ENCODE peak calls at places on chromosomes 13 and 19, in nine cellular contexts. One of them, this sample, is unnamed. For H3K4me1, the result is how much of the 10 kb centered on the place peaks cover.

GRCh38 chr13:101393140-101393539 is 23.2 kb downstream of the NALCN start:
- DNase-seq in prostate gland: no peak
- DNase-seq in uterus: no peak
- DNase-seq in A549: no peak
- DNase-seq in heart left ventricle: no peak
- DNase-seq in transverse colon: no peak
- DNase-seq in spleen: no peak
- DNase-seq in K562: no peak
- DNase-seq in ovary: no peak
- DNase-seq in this sample: no peak

GRCh38 chr19:54523403-54523802 is 20.8 kb downstream of the LAIR2 start:
- DNase-seq in prostate gland: no peak
- DNase-seq in uterus: peak
- DNase-seq in A549: no peak
- DNase-seq in heart left ventricle: no peak
- DNase-seq in transverse colon: no peak
- DNase-seq in spleen: no peak
- DNase-seq in K562: no peak
- DNase-seq in ovary: no peak
- DNase-seq in this sample: no peak

GRCh38 chr13:106277483-106278154 is 257.8 kb downstream of the EFNB2 start:
- DNase-seq in prostate gland: no peak
- DNase-seq in uterus: no peak
- DNase-seq in A549: no peak
- DNase-seq in heart left ventricle: no peak
- DNase-seq in transverse colon: no peak
- DNase-seq in spleen: no peak
- DNase-seq in K562: no peak
- DNase-seq in ovary: no peak
- DNase-seq in this sample: no peak

GRCh38 chr13:24032674-24033073 is 127.8 kb upstream of the SPATA13 start:
- DNase-seq in prostate gland: no peak
- DNase-seq in uterus: no peak
- DNase-seq in A549: peak
- DNase-seq in heart left ventricle: no peak
- DNase-seq in transverse colon: no peak
- DNase-seq in spleen: no peak
- DNase-seq in K562: no peak
- DNase-seq in ovary: no peak
- DNase-seq in this sample: no peak

GRCh38 chr13:113468461-113469147 is 15.3 kb upstream of the ADPRHL1 start:
- DNase-seq in prostate gland: no peak
- DNase-seq in uterus: no peak
- DNase-seq in A549: no peak
- DNase-seq in heart left ventricle: no peak
- DNase-seq in transverse colon: no peak
- DNase-seq in spleen: no peak
- DNase-seq in K562: no peak
- DNase-seq in ovary: no peak
- DNase-seq in this sample: no peak

GRCh38 chr19:16452321-16452720 is 19.4 kb downstream of the EPS15L1 start:
- DNase-seq in prostate gland: no peak
- DNase-seq in uterus: no peak
- DNase-seq in A549: no peak
- DNase-seq in heart left ventricle: no peak
- DNase-seq in transverse colon: no peak
- DNase-seq in spleen: no peak
- DNase-seq in K562: no peak
- DNase-seq in ovary: no peak
- DNase-seq in this sample: no peak

GRCh38 chr19:49157445-49158224 is at the start of gene TRPM4:
- DNase-seq in prostate gland: peak
- DNase-seq in uterus: peak
- DNase-seq in A549: peak
- DNase-seq in heart left ventricle: peak
- DNase-seq in transverse colon: peak
- DNase-seq in spleen: peak
- DNase-seq in K562: peak
- DNase-seq in ovary: peak
- DNase-seq in this sample: peak

GRCh38 chr13:28579334-28579733 is 79.6 kb upstream of the POMP start:
- DNase-seq in prostate gland: no peak
- DNase-seq in uterus: no peak
- DNase-seq in A549: no peak
- DNase-seq in heart left ventricle: no peak
- DNase-seq in transverse colon: no peak
- DNase-seq in spleen: no peak
- DNase-seq in K562: no peak
- DNase-seq in ovary: no peak
- DNase-seq in this sample: no peak

GRCh38 chr19:54473071-54473941 is at the start of gene CDC42EP5:
- DNase-seq in prostate gland: peak
- DNase-seq in uterus: peak
- DNase-seq in A549: no peak
- DNase-seq in heart left ventricle: peak
- DNase-seq in transverse colon: peak
- DNase-seq in spleen: peak
- DNase-seq in K562: peak
- DNase-seq in ovary: peak
- DNase-seq in this sample: no peak

GRCh38 chr13:60146491-60146890 is 17.2 kb downstream of the DIAPH3 start:
- DNase-seq in prostate gland: no peak
- DNase-seq in uterus: no peak
- DNase-seq in A549: no peak
- DNase-seq in heart left ventricle: no peak
- DNase-seq in transverse colon: no peak
- DNase-seq in spleen: no peak
- DNase-seq in K562: no peak
- DNase-seq in ovary: no peak
- DNase-seq in this sample: no peak

GRCh38 chr19:23461120-23461519 is 65.8 kb upstream of the ZNF91 start:
- DNase-seq in prostate gland: no peak
- DNase-seq in uterus: no peak
- DNase-seq in A549: no peak
- DNase-seq in heart left ventricle: no peak
- DNase-seq in transverse colon: no peak
- DNase-seq in spleen: no peak
- DNase-seq in K562: no peak
- DNase-seq in ovary: no peak
- DNase-seq in this sample: no peak

GRCh38 chr13:113178070-113178895 is 19.8 kb downstream of the PROZ start:
- DNase-seq in prostate gland: no peak
- DNase-seq in uterus: no peak
- DNase-seq in A549: no peak
- DNase-seq in heart left ventricle: no peak
- DNase-seq in transverse colon: no peak
- DNase-seq in spleen: no peak
- DNase-seq in K562: no peak
- DNase-seq in ovary: no peak
- DNase-seq in this sample: no peak

GRCh38 chr13:35854286-35854685 is 276.9 kb downstream of the DCLK1 start:
- DNase-seq in prostate gland: no peak
- DNase-seq in uterus: no peak
- DNase-seq in A549: no peak
- DNase-seq in heart left ventricle: no peak
- DNase-seq in transverse colon: no peak
- DNase-seq in spleen: no peak
- DNase-seq in K562: no peak
- DNase-seq in ovary: no peak
- DNase-seq in this sample: no peak

GRCh38 chr13:35693142-35693784 is 216.8 kb upstream of the MAB21L1 start:
- DNase-seq in prostate gland: no peak
- DNase-seq in uterus: no peak
- DNase-seq in A549: no peak
- DNase-seq in heart left ventricle: no peak
- DNase-seq in transverse colon: no peak
- DNase-seq in spleen: no peak
- DNase-seq in K562: no peak
- DNase-seq in ovary: no peak
- DNase-seq in this sample: no peak

GRCh38 chr19:1773173-1773572 is 19.9 kb downstream of the ONECUT3 start:
- DNase-seq in prostate gland: peak
- DNase-seq in uterus: no peak
- DNase-seq in A549: no peak
- DNase-seq in heart left ventricle: no peak
- DNase-seq in transverse colon: no peak
- DNase-seq in spleen: no peak
- DNase-seq in K562: peak
- DNase-seq in ovary: no peak
- DNase-seq in this sample: no peak

GRCh38 chr13:75870397-75870801 is 234.3 kb downstream of the LMO7 start:
- DNase-seq in prostate gland: no peak
- DNase-seq in uterus: no peak
- DNase-seq in A549: peak
- DNase-seq in heart left ventricle: no peak
- DNase-seq in transverse colon: no peak
- DNase-seq in spleen: no peak
- DNase-seq in K562: peak
- DNase-seq in ovary: no peak
- DNase-seq in this sample: no peak

GRCh38 chr13:96730676-96731075 is 263.6 kb downstream of the OXGR1 start:
- DNase-seq in prostate gland: no peak
- DNase-seq in uterus: no peak
- DNase-seq in A549: no peak
- DNase-seq in heart left ventricle: no peak
- DNase-seq in transverse colon: no peak
- DNase-seq in spleen: no peak
- DNase-seq in K562: no peak
- DNase-seq in ovary: no peak
- DNase-seq in this sample: no peak

GRCh38 chr19:49786432-49786831 is 19.6 kb downstream of the AP2A1 start:
- DNase-seq in prostate gland: no peak
- DNase-seq in uterus: peak
- DNase-seq in A549: peak
- DNase-seq in heart left ventricle: no peak
- DNase-seq in transverse colon: no peak
- DNase-seq in spleen: no peak
- DNase-seq in K562: no peak
- DNase-seq in ovary: no peak
- DNase-seq in this sample: no peak

GRCh38 chr13:43666403-43666802 is 120.4 kb downstream of the ENOX1 start:
- DNase-seq in prostate gland: no peak
- DNase-seq in uterus: no peak
- DNase-seq in A549: no peak
- DNase-seq in heart left ventricle: no peak
- DNase-seq in transverse colon: peak
- DNase-seq in spleen: no peak
- DNase-seq in K562: no peak
- DNase-seq in ovary: no peak
- DNase-seq in this sample: no peak

GRCh38 chr13:112078216-112078615 is 11.3 kb downstream of the SOX1 start:
- DNase-seq in prostate gland: no peak
- DNase-seq in uterus: no peak
- DNase-seq in A549: no peak
- DNase-seq in heart left ventricle: no peak
- DNase-seq in transverse colon: no peak
- DNase-seq in spleen: no peak
- DNase-seq in K562: no peak
- DNase-seq in ovary: no peak
- DNase-seq in this sample: no peak

GRCh38 chr13:112078879-112079526 is 12.1 kb downstream of the SOX1 start:
- DNase-seq in prostate gland: no peak
- DNase-seq in uterus: no peak
- DNase-seq in A549: no peak
- DNase-seq in heart left ventricle: no peak
- DNase-seq in transverse colon: no peak
- DNase-seq in spleen: no peak
- DNase-seq in K562: no peak
- DNase-seq in ovary: no peak
- DNase-seq in this sample: no peak

GRCh38 chr13:112079696-112080095 is 12.7 kb downstream of the SOX1 start:
- DNase-seq in prostate gland: no peak
- DNase-seq in uterus: no peak
- DNase-seq in A549: no peak
- DNase-seq in heart left ventricle: no peak
- DNase-seq in transverse colon: no peak
- DNase-seq in spleen: no peak
- DNase-seq in K562: no peak
- DNase-seq in ovary: no peak
- DNase-seq in this sample: no peak

DNA sequence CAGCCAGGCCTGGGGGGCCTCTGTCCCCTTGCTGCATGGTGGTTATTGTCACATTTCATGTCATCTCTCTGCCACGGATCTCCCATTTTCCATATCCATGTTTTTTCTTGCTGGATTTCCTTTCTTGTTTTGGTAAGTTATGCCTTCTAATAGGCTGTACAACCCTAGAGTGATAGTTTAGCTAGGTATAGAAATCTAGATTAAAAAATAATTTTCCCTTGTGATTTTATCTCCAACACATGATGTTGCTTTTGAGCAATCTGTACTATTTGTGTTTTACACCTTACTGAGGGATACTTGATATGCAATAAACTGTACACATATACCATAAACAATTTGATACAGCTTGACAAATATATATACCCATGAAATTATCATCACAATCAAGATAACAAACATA is 17.0 kb downstream of the SOX1 start:
- DNase-seq in prostate gland: no peak
- DNase-seq in uterus: no peak
- DNase-seq in A549: no peak
- DNase-seq in heart left ventricle: no peak
- DNase-seq in transverse colon: no peak
- DNase-seq in spleen: no peak
- DNase-seq in K562: no peak
- DNase-seq in ovary: no peak
- DNase-seq in this sample: no peak
- TF ChIP-seq POLR2A in prostate gland: no peak
- TF ChIP-seq POLR2A in uterus: no peak
- TF ChIP-seq POLR2A in A549: no peak
- TF ChIP-seq POLR2A in heart left ventricle: no peak
- TF ChIP-seq POLR2A in transverse colon: no peak
- TF ChIP-seq POLR2A in spleen: no peak
- TF ChIP-seq POLR2A in K562: no peak
- TF ChIP-seq POLR2A in ovary: no peak
- TF ChIP-seq POLR2A in this sample: no peak

GRCh38 chr13:42592915-42593718 is 19.2 kb downstream of the TNFSF11 start:
- DNase-seq in prostate gland: no peak
- DNase-seq in uterus: no peak
- DNase-seq in A549: no peak
- DNase-seq in heart left ventricle: no peak
- DNase-seq in transverse colon: no peak
- DNase-seq in spleen: no peak
- DNase-seq in K562: no peak
- DNase-seq in ovary: no peak
- DNase-seq in this sample: no peak
- H3K4me1 ChIP-seq in prostate gland: under half
- H3K4me1 ChIP-seq in uterus: under half
- H3K4me1 ChIP-seq in A549: under half
- H3K4me1 ChIP-seq in heart left ventricle: under half
- H3K4me1 ChIP-seq in transverse colon: under half
- H3K4me1 ChIP-seq in spleen: under half
- H3K4me1 ChIP-seq in K562: under half
- H3K4me1 ChIP-seq in ovary: under half
- H3K4me1 ChIP-seq in this sample: under half

GRCh38 chr19:6588508-6589345 is 2.2 kb downstream of the CD70 start:
- DNase-seq in prostate gland: no peak
- DNase-seq in uterus: no peak
- DNase-seq in A549: no peak
- DNase-seq in heart left ventricle: no peak
- DNase-seq in transverse colon: no peak
- DNase-seq in spleen: no peak
- DNase-seq in K562: no peak
- DNase-seq in ovary: no peak
- DNase-seq in this sample: no peak
- TF ChIP-seq POLR2A in prostate gland: no peak
- TF ChIP-seq POLR2A in uterus: no peak
- TF ChIP-seq POLR2A in A549: no peak
- TF ChIP-seq POLR2A in heart left ventricle: no peak
- TF ChIP-seq POLR2A in transverse colon: no peak
- TF ChIP-seq POLR2A in spleen: no peak
- TF ChIP-seq POLR2A in K562: no peak
- TF ChIP-seq POLR2A in ovary: no peak
- TF ChIP-seq POLR2A in this sample: no peak

GRCh38 chr19:45417151-45417550 is 6.6 kb downstream of the ERCC1 start:
- DNase-seq in prostate gland: no peak
- DNase-seq in uterus: no peak
- DNase-seq in A549: no peak
- DNase-seq in heart left ventricle: peak
- DNase-seq in transverse colon: no peak
- DNase-seq in spleen: no peak
- DNase-seq in K562: no peak
- DNase-seq in ovary: no peak
- DNase-seq in this sample: no peak
- H3K4me1 ChIP-seq in prostate gland: under half
- H3K4me1 ChIP-seq in uterus: under half
- H3K4me1 ChIP-seq in A549: under half
- H3K4me1 ChIP-seq in heart left ventricle: under half
- H3K4me1 ChIP-seq in transverse colon: under half
- H3K4me1 ChIP-seq in spleen: under half
- H3K4me1 ChIP-seq in K562: under half
- H3K4me1 ChIP-seq in ovary: under half
- H3K4me1 ChIP-seq in this sample: under half